ENCODE peak calls at places on chromosomes 3 and 15, in ten cellular contexts. R is IMR-90, I is AG09309, Y is psoas muscle, G is GM23338, K is neural progenitor cell, S is adipocyte, Q is left ventricle myocardium inferior, D is DND-41, P is vagina. O is an unnamed sample.
A peak's percentile ranks its signal among the peaks of the same experiment; 100 is the strongest.

GRCh38 chr3:130517541-130517940 is 564 bp downstream of the COL6A6 start:
- DNase-seq in S (no peak), Q (no peak), D (no peak), R (no peak), I (no peak), G (no peak), K (no peak), Y (no peak), P (no peak), O (peak; percentile 4)

GRCh38 chr3:187748050-187748481 is 2.8 kb upstream of the BCL6 start:
- DNase-seq in S (peak; percentile 95), R (peak; percentile 78), D (peak; percentile 96), P (no peak), G (peak; percentile 97), Y (peak; percentile 92), Q (peak; percentile 92), I (no peak), K (peak; percentile 95), O (peak; percentile 86)

GRCh38 chr15:42404461-42405235 is 45.3 kb downstream of the CAPN3 start:
- DNase-seq in K (no peak), P (no peak), Y (peak; percentile 36), R (no peak), S (no peak), I (no peak), G (no peak), Q (no peak), D (no peak), O (no peak)

GRCh38 chr3:24415819-24416218 is 78.8 kb downstream of the THRB start:
- DNase-seq in I (no peak), G (no peak), K (no peak), Y (no peak), S (no peak), Q (no peak), P (no peak), D (no peak), R (no peak), O (no peak)

GRCh38 chr3:12833226-12834161 is 7.9 kb downstream of the RPL32 start:
- DNase-seq in G (peak; percentile 54), S (no peak), P (no peak), Q (no peak), Y (no peak), R (no peak), D (no peak), I (no peak), K (no peak), O (no peak)

GRCh38 chr15:73265536-73266153 is 103.1 kb downstream of the HCN4 start:
- DNase-seq in I (no peak), P (no peak), K (peak; percentile 76), R (peak; percentile 43), S (no peak), Y (peak; percentile 20), Q (no peak), G (peak; percentile 87), D (peak; percentile 58), O (peak; percentile 66)

GRCh38 chr15:89150762-89151305 is 62.6 kb downstream of the ABHD2 start:
- DNase-seq in P (no peak), R (no peak), K (no peak), G (no peak), D (no peak), Q (no peak), S (no peak), Y (no peak), I (no peak), O (no peak)

GRCh38 chr3:141746962-141747361 is 8.9 kb downstream of the RNF7 start:
- DNase-seq in I (no peak), K (no peak), G (no peak), R (no peak), P (no peak), S (no peak), Q (no peak), D (no peak), Y (no peak), O (no peak)

GRCh38 chr3:71537211-71537611 is 46.3 kb downstream of the FOXP1 start:
- DNase-seq in D (no peak), K (no peak), I (peak; percentile 80), G (no peak), R (peak; percentile 96), Y (peak; percentile 39), Q (no peak), P (no peak), S (peak; percentile 80), O (peak; percentile 83)

GRCh38 chr15:36186376-36186775 is 393.1 kb upstream of the CDIN1 start:
- DNase-seq in G (no peak), Y (no peak), R (no peak), S (no peak), I (no peak), Q (no peak), D (no peak), P (no peak), K (no peak), O (no peak)

GRCh38 chr15:40058476-40059140 is 19.6 kb upstream of the SRP14 start:
- DNase-seq in R (peak; percentile 76), G (no peak), P (no peak), D (no peak), Q (no peak), Y (no peak), S (no peak), K (no peak), I (no peak), O (peak; percentile 67)

GRCh38 chr3:133540896-133541674 is 32.4 kb upstream of the CDV3 start:
- DNase-seq in D (no peak), G (no peak), R (peak; percentile 76), S (no peak), K (no peak), P (no peak), Q (no peak), I (no peak), Y (no peak), O (peak; percentile 78)

GRCh38 chr15:40847225-40847961 is 3.5 kb downstream of the SPINT1 start:
- DNase-seq in K (peak; percentile 76), Y (peak; percentile 30), I (no peak), Q (peak; percentile 38), S (no peak), P (no peak), R (peak; percentile 28), D (peak; percentile 59), G (peak; percentile 81), O (peak; percentile 26)

GRCh38 chr3:9769426-9770275 is at the start of gene CAMK1:
- DNase-seq in G (peak; percentile 86), K (peak; percentile 86), I (no peak), D (no peak), P (no peak), S (peak; percentile 94), R (peak; percentile 58), Q (peak; percentile 88), Y (peak; percentile 84), O (peak; percentile 78)

GRCh38 chr3:186032321-186032720 is 76.6 kb downstream of the ETV5 start:
- DNase-seq in P (no peak), S (no peak), K (no peak), D (no peak), Q (no peak), Y (no peak), I (no peak), G (no peak), R (no peak), O (no peak)
- H3K4me3 ChIP-seq in P (no peak overlapping the region), S (no peak overlapping the region), K (no peak overlapping the region), D (no peak overlapping the region), Q (no peak overlapping the region), Y (no peak overlapping the region), I (no peak overlapping the region), G (no peak overlapping the region), R (no peak overlapping the region), O (no peak overlapping the region)

GRCh38 chr15:66705277-66705927 is 3.4 kb downstream of the SMAD6 start:
- DNase-seq in P (no peak), Q (no peak), S (no peak), R (no peak), G (no peak), K (no peak), D (no peak), Y (no peak), I (no peak), O (no peak)
- H3K4me3 ChIP-seq in P (peak overlapping the region; percentile 84), Q (peak overlapping the region; percentile 81), S (peak overlapping the region; percentile 92), R (peak overlapping the region; percentile 72), G (peak overlapping the region; percentile 86), K (no peak overlapping the region), D (no peak overlapping the region), Y (peak overlapping the region; percentile 85), I (peak overlapping the region; percentile 79), O (no peak overlapping the region)

GRCh38 chr3:177102526-177102925 is 94.8 kb downstream of the TBL1XR1 start:
- DNase-seq in K (no peak), I (no peak), S (peak; percentile 31), Y (no peak), P (no peak), R (peak; percentile 52), Q (no peak), G (no peak), D (no peak), O (peak; percentile 34)
- H3K4me3 ChIP-seq in K (no peak overlapping the region), I (no peak overlapping the region), S (no peak overlapping the region), Y (no peak overlapping the region), P (no peak overlapping the region), R (no peak overlapping the region), Q (no peak overlapping the region), G (no peak overlapping the region), D (no peak overlapping the region), O (no peak overlapping the region)

GRCh38 chr15:66292261-66293084 is 895 bp upstream of the DIS3L start:
- DNase-seq in D (peak; percentile 15), P (no peak), R (no peak), I (no peak), Y (no peak), K (no peak), G (no peak), Q (no peak), S (no peak), O (no peak)

GRCh38 chr15:66290518-66290917 is 2.9 kb upstream of the DIS3L start:
- DNase-seq in P (no peak), Q (no peak), G (no peak), S (no peak), R (no peak), K (no peak), Y (no peak), I (no peak), D (no peak), O (no peak)

GRCh38 chr15:66293085-66293418 is 316 bp upstream of the DIS3L start:
- DNase-seq in D (no peak), P (no peak), G (no peak), K (no peak), Q (no peak), I (no peak), Y (no peak), S (peak; percentile 9), R (no peak), O (no peak)

GRCh38 chr15:66293419-66294156 is at the start of gene DIS3L:
- DNase-seq in K (peak; percentile 83), S (peak; percentile 81), Q (peak; percentile 68), R (peak; percentile 20), I (no peak), D (peak; percentile 77), G (peak; percentile 68), P (no peak), Y (peak; percentile 67), O (peak; percentile 30)

DNA sequence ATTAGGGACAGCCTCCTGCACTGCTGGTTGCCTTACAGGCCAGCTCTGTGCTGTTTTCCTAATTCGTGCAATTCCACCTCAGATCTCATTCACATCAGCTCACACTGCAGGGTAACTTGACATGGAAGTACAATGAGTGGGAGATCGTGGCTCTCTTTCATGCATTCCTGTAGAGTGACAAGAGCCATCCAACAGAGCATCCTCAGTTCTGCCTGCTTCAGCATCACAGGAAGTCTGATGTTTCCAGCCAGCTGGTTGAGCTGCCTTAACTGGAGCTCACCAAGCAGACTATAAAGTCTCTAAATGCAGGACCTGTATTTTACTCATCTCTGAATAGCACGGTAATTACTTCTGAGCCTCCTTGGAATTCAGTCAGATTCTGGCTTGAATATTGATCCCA is 1.6 kb upstream of the DIS3L start:
- DNase-seq in I (no peak), S (no peak), P (no peak), Q (no peak), K (no peak), R (peak; percentile 51), Y (no peak), D (peak; percentile 14), G (no peak), O (no peak)
- H3K4me3 ChIP-seq in I (no peak overlapping the region), S (no peak overlapping the region), P (no peak overlapping the region), Q (no peak overlapping the region), K (no peak overlapping the region), R (no peak overlapping the region), Y (no peak overlapping the region), D (no peak overlapping the region), G (no peak overlapping the region), O (no peak overlapping the region)

O was measured in cardiac fibroblast.